ENCODE peak calls at places on chromosomes 2 and 18, in eight cellular contexts. One of them, this sample, is unnamed.

GRCh38 chr2:11697103-11697871 is 27.3 kb upstream of the NTSR2 start:
- DNase-seq in bronchial epithelial cell: peak
- DNase-seq in psoas muscle: peak
- DNase-seq in cardiac fibroblast: peak
- DNase-seq in mucosa of descending colon: no peak
- DNase-seq in hepatocyte: peak
- DNase-seq in neural crest cell: peak
- DNase-seq in CD4-positive, alpha-beta T cell: no peak
- DNase-seq in this sample: peak

GRCh38 chr18:63987743-63988142 is 17.9 kb downstream of the SERPINB8 start:
- DNase-seq in bronchial epithelial cell: no peak
- DNase-seq in psoas muscle: no peak
- DNase-seq in cardiac fibroblast: peak
- DNase-seq in mucosa of descending colon: no peak
- DNase-seq in hepatocyte: no peak
- DNase-seq in neural crest cell: no peak
- DNase-seq in CD4-positive, alpha-beta T cell: no peak
- DNase-seq in this sample: no peak

GRCh38 chr18:11178951-11179549 is 29.7 kb upstream of the PIEZO2 start:
- DNase-seq in bronchial epithelial cell: no peak
- DNase-seq in psoas muscle: peak
- DNase-seq in cardiac fibroblast: peak
- DNase-seq in mucosa of descending colon: no peak
- DNase-seq in hepatocyte: no peak
- DNase-seq in neural crest cell: no peak
- DNase-seq in CD4-positive, alpha-beta T cell: no peak
- DNase-seq in this sample: peak

GRCh38 chr2:233565685-233566140 is 869 bp downstream of the USP40 start:
- DNase-seq in bronchial epithelial cell: no peak
- DNase-seq in psoas muscle: no peak
- DNase-seq in cardiac fibroblast: no peak
- DNase-seq in mucosa of descending colon: no peak
- DNase-seq in hepatocyte: no peak
- DNase-seq in neural crest cell: no peak
- DNase-seq in CD4-positive, alpha-beta T cell: no peak
- DNase-seq in this sample: no peak

GRCh38 chr18:22488554-22488953 is 70.8 kb upstream of the CTAGE1 start:
- DNase-seq in bronchial epithelial cell: no peak
- DNase-seq in psoas muscle: peak
- DNase-seq in cardiac fibroblast: peak
- DNase-seq in mucosa of descending colon: no peak
- DNase-seq in hepatocyte: no peak
- DNase-seq in neural crest cell: no peak
- DNase-seq in CD4-positive, alpha-beta T cell: no peak
- DNase-seq in this sample: peak

GRCh38 chr2:58834404-58834803 is 593.3 kb upstream of the FANCL start:
- DNase-seq in bronchial epithelial cell: peak
- DNase-seq in psoas muscle: no peak
- DNase-seq in cardiac fibroblast: peak
- DNase-seq in mucosa of descending colon: peak
- DNase-seq in hepatocyte: peak
- DNase-seq in neural crest cell: peak
- DNase-seq in CD4-positive, alpha-beta T cell: no peak
- DNase-seq in this sample: no peak

GRCh38 chr2:205657579-205657978 is 24.7 kb upstream of the NRP2 start:
- DNase-seq in bronchial epithelial cell: no peak
- DNase-seq in psoas muscle: no peak
- DNase-seq in cardiac fibroblast: peak
- DNase-seq in mucosa of descending colon: no peak
- DNase-seq in hepatocyte: no peak
- DNase-seq in neural crest cell: no peak
- DNase-seq in CD4-positive, alpha-beta T cell: no peak
- DNase-seq in this sample: no peak

GRCh38 chr2:54496920-54497319 is 40.8 kb downstream of the SPTBN1 start:
- DNase-seq in bronchial epithelial cell: no peak
- DNase-seq in psoas muscle: no peak
- DNase-seq in cardiac fibroblast: no peak
- DNase-seq in mucosa of descending colon: no peak
- DNase-seq in hepatocyte: no peak
- DNase-seq in neural crest cell: no peak
- DNase-seq in CD4-positive, alpha-beta T cell: no peak
- DNase-seq in this sample: no peak

GRCh38 chr2:174395284-174395968 is at the start of gene SCRN3:
- DNase-seq in bronchial epithelial cell: peak
- DNase-seq in psoas muscle: peak
- DNase-seq in cardiac fibroblast: peak
- DNase-seq in mucosa of descending colon: peak
- DNase-seq in hepatocyte: peak
- DNase-seq in neural crest cell: peak
- DNase-seq in CD4-positive, alpha-beta T cell: peak
- DNase-seq in this sample: peak

GRCh38 chr2:43136862-43137261 is 89.5 kb downstream of the ZFP36L2 start:
- DNase-seq in bronchial epithelial cell: no peak
- DNase-seq in psoas muscle: no peak
- DNase-seq in cardiac fibroblast: no peak
- DNase-seq in mucosa of descending colon: no peak
- DNase-seq in hepatocyte: peak
- DNase-seq in neural crest cell: no peak
- DNase-seq in CD4-positive, alpha-beta T cell: peak
- DNase-seq in this sample: no peak

GRCh38 chr18:66874375-66874774 is 270.5 kb upstream of the CDH19 start:
- DNase-seq in bronchial epithelial cell: no peak
- DNase-seq in psoas muscle: no peak
- DNase-seq in cardiac fibroblast: no peak
- DNase-seq in mucosa of descending colon: no peak
- DNase-seq in hepatocyte: no peak
- DNase-seq in neural crest cell: no peak
- DNase-seq in CD4-positive, alpha-beta T cell: no peak
- DNase-seq in this sample: no peak

GRCh38 chr18:66874812-66875474 is 271.1 kb upstream of the CDH19 start:
- DNase-seq in bronchial epithelial cell: peak
- DNase-seq in psoas muscle: no peak
- DNase-seq in cardiac fibroblast: no peak
- DNase-seq in mucosa of descending colon: no peak
- DNase-seq in hepatocyte: no peak
- DNase-seq in neural crest cell: no peak
- DNase-seq in CD4-positive, alpha-beta T cell: no peak
- DNase-seq in this sample: no peak

GRCh38 chr18:66867653-66868052 is 263.8 kb upstream of the CDH19 start:
- DNase-seq in bronchial epithelial cell: peak
- DNase-seq in psoas muscle: no peak
- DNase-seq in cardiac fibroblast: peak
- DNase-seq in mucosa of descending colon: no peak
- DNase-seq in hepatocyte: no peak
- DNase-seq in neural crest cell: no peak
- DNase-seq in CD4-positive, alpha-beta T cell: no peak
- DNase-seq in this sample: no peak

GRCh38 chr18:66873899-66874298 is 270.0 kb upstream of the CDH19 start:
- DNase-seq in bronchial epithelial cell: no peak
- DNase-seq in psoas muscle: no peak
- DNase-seq in cardiac fibroblast: no peak
- DNase-seq in mucosa of descending colon: no peak
- DNase-seq in hepatocyte: no peak
- DNase-seq in neural crest cell: no peak
- DNase-seq in CD4-positive, alpha-beta T cell: no peak
- DNase-seq in this sample: no peak

GRCh38 chr18:66872277-66872676 is 268.4 kb upstream of the CDH19 start:
- DNase-seq in bronchial epithelial cell: peak
- DNase-seq in psoas muscle: no peak
- DNase-seq in cardiac fibroblast: peak
- DNase-seq in mucosa of descending colon: no peak
- DNase-seq in hepatocyte: peak
- DNase-seq in neural crest cell: no peak
- DNase-seq in CD4-positive, alpha-beta T cell: no peak
- DNase-seq in this sample: no peak
- TF ChIP-seq CTCF in bronchial epithelial cell: no peak
- TF ChIP-seq CTCF in psoas muscle: no peak
- TF ChIP-seq CTCF in cardiac fibroblast: no peak
- TF ChIP-seq CTCF in mucosa of descending colon: no peak
- TF ChIP-seq CTCF in hepatocyte: peak
- TF ChIP-seq CTCF in neural crest cell: peak
- TF ChIP-seq CTCF in CD4-positive, alpha-beta T cell: no peak
- TF ChIP-seq CTCF in this sample: peak

GRCh38 chr18:37641573-37641972 is 76.0 kb upstream of the CELF4 start:
- DNase-seq in bronchial epithelial cell: peak
- DNase-seq in psoas muscle: no peak
- DNase-seq in cardiac fibroblast: no peak
- DNase-seq in mucosa of descending colon: no peak
- DNase-seq in hepatocyte: no peak
- DNase-seq in neural crest cell: no peak
- DNase-seq in CD4-positive, alpha-beta T cell: no peak
- DNase-seq in this sample: no peak
- TF ChIP-seq CTCF in bronchial epithelial cell: no peak
- TF ChIP-seq CTCF in psoas muscle: no peak
- TF ChIP-seq CTCF in cardiac fibroblast: no peak
- TF ChIP-seq CTCF in mucosa of descending colon: no peak
- TF ChIP-seq CTCF in hepatocyte: no peak
- TF ChIP-seq CTCF in neural crest cell: no peak
- TF ChIP-seq CTCF in CD4-positive, alpha-beta T cell: no peak
- TF ChIP-seq CTCF in this sample: no peak

GRCh38 chr18:7122376-7122775 is 4.8 kb upstream of the LAMA1 start:
- DNase-seq in bronchial epithelial cell: no peak
- DNase-seq in psoas muscle: no peak
- DNase-seq in cardiac fibroblast: no peak
- DNase-seq in mucosa of descending colon: no peak
- DNase-seq in hepatocyte: no peak
- DNase-seq in neural crest cell: no peak
- DNase-seq in CD4-positive, alpha-beta T cell: no peak
- DNase-seq in this sample: no peak

GRCh38 chr18:7116001-7116831 is 1.4 kb downstream of the LAMA1 start:
- DNase-seq in bronchial epithelial cell: no peak
- DNase-seq in psoas muscle: no peak
- DNase-seq in cardiac fibroblast: peak
- DNase-seq in mucosa of descending colon: no peak
- DNase-seq in hepatocyte: peak
- DNase-seq in neural crest cell: peak
- DNase-seq in CD4-positive, alpha-beta T cell: no peak
- DNase-seq in this sample: peak

GRCh38 chr18:7116832-7117389 is 686 bp downstream of the LAMA1 start:
- DNase-seq in bronchial epithelial cell: no peak
- DNase-seq in psoas muscle: peak
- DNase-seq in cardiac fibroblast: no peak
- DNase-seq in mucosa of descending colon: no peak
- DNase-seq in hepatocyte: peak
- DNase-seq in neural crest cell: peak
- DNase-seq in CD4-positive, alpha-beta T cell: no peak
- DNase-seq in this sample: no peak

GRCh38 chr18:7117390-7118355 is at the start of gene LAMA1:
- DNase-seq in bronchial epithelial cell: no peak
- DNase-seq in psoas muscle: peak
- DNase-seq in cardiac fibroblast: peak
- DNase-seq in mucosa of descending colon: no peak
- DNase-seq in hepatocyte: peak
- DNase-seq in neural crest cell: peak
- DNase-seq in CD4-positive, alpha-beta T cell: no peak
- DNase-seq in this sample: peak
- TF ChIP-seq CTCF in bronchial epithelial cell: no peak
- TF ChIP-seq CTCF in psoas muscle: no peak
- TF ChIP-seq CTCF in cardiac fibroblast: no peak
- TF ChIP-seq CTCF in mucosa of descending colon: no peak
- TF ChIP-seq CTCF in hepatocyte: no peak
- TF ChIP-seq CTCF in neural crest cell: no peak
- TF ChIP-seq CTCF in CD4-positive, alpha-beta T cell: no peak
- TF ChIP-seq CTCF in this sample: no peak

GRCh38 chr2:715847-716573 is 38.8 kb upstream of the TMEM18 start:
- DNase-seq in bronchial epithelial cell: no peak
- DNase-seq in psoas muscle: no peak
- DNase-seq in cardiac fibroblast: peak
- DNase-seq in mucosa of descending colon: no peak
- DNase-seq in hepatocyte: no peak
- DNase-seq in neural crest cell: no peak
- DNase-seq in CD4-positive, alpha-beta T cell: no peak
- DNase-seq in this sample: no peak
- TF ChIP-seq CTCF in bronchial epithelial cell: peak
- TF ChIP-seq CTCF in psoas muscle: no peak
- TF ChIP-seq CTCF in cardiac fibroblast: peak
- TF ChIP-seq CTCF in mucosa of descending colon: no peak
- TF ChIP-seq CTCF in hepatocyte: peak
- TF ChIP-seq CTCF in neural crest cell: peak
- TF ChIP-seq CTCF in CD4-positive, alpha-beta T cell: no peak
- TF ChIP-seq CTCF in this sample: no peak

GRCh38 chr2:170354409-170354808 is 176.5 kb downstream of the MYO3B start:
- DNase-seq in bronchial epithelial cell: no peak
- DNase-seq in psoas muscle: no peak
- DNase-seq in cardiac fibroblast: no peak
- DNase-seq in mucosa of descending colon: no peak
- DNase-seq in hepatocyte: no peak
- DNase-seq in neural crest cell: no peak
- DNase-seq in CD4-positive, alpha-beta T cell: no peak
- DNase-seq in this sample: no peak

GRCh38 chr2:170354855-170355649 is 177.1 kb downstream of the MYO3B start:
- DNase-seq in bronchial epithelial cell: no peak
- DNase-seq in psoas muscle: no peak
- DNase-seq in cardiac fibroblast: no peak
- DNase-seq in mucosa of descending colon: no peak
- DNase-seq in hepatocyte: no peak
- DNase-seq in neural crest cell: no peak
- DNase-seq in CD4-positive, alpha-beta T cell: no peak
- DNase-seq in this sample: no peak

GRCh38 chr2:170345607-170346006 is 167.7 kb downstream of the MYO3B start:
- DNase-seq in bronchial epithelial cell: no peak
- DNase-seq in psoas muscle: no peak
- DNase-seq in cardiac fibroblast: no peak
- DNase-seq in mucosa of descending colon: no peak
- DNase-seq in hepatocyte: no peak
- DNase-seq in neural crest cell: no peak
- DNase-seq in CD4-positive, alpha-beta T cell: no peak
- DNase-seq in this sample: no peak

DNA sequence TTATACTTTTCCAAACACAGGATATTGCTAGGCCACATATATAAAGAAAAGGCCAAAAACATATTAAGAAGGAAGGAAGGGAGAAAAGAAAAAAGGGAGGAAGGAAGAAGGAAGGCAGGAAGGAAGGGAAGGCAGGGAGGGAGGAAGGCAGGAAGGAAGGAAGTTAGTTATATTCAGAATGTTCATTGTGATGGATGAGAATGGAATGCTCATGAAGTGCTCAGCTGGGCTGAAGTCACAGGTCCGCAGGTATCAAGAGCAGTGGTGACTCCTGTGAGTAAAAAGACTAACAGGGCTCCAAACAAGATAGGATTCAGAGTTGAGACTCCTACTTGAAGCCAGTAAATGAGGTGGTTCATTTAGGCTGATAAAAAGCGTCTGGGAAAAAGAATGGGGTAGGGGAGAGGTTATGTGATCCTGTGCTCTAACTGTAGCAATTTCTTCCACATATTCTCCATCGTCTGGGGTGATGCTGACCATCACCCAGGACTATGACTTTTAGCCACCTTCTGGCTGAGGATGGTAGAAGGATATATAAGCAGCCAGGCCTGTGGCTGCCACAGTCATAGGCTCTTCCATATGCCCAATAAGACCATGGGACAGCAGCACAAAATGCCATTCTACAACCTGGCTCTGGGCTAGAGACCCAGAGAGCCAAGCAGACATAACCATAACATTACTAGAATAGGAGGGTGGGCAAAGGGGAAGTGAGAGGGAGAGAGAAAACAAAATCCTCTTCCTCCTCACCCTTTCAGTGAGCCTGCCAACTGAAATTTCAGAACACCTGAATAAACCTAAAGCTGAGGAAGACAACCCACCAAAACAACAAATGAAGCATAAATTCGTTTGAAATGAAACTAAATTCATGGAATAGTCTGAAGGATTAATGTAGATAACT is 173.2 kb downstream of the MYO3B start:
- DNase-seq in bronchial epithelial cell: no peak
- DNase-seq in psoas muscle: no peak
- DNase-seq in cardiac fibroblast: no peak
- DNase-seq in mucosa of descending colon: no peak
- DNase-seq in hepatocyte: no peak
- DNase-seq in neural crest cell: no peak
- DNase-seq in CD4-positive, alpha-beta T cell: no peak
- DNase-seq in this sample: no peak
- TF ChIP-seq CTCF in bronchial epithelial cell: no peak
- TF ChIP-seq CTCF in psoas muscle: no peak
- TF ChIP-seq CTCF in cardiac fibroblast: no peak
- TF ChIP-seq CTCF in mucosa of descending colon: no peak
- TF ChIP-seq CTCF in hepatocyte: no peak
- TF ChIP-seq CTCF in neural crest cell: no peak
- TF ChIP-seq CTCF in CD4-positive, alpha-beta T cell: no peak
- TF ChIP-seq CTCF in this sample: no peak